ENCODE peak calls at places on chromosomes 4 and X, in four cellular contexts. D, X, Y and J are unnamed samples.

GRCh38 chr4:151866266-151866918 is 105.6 kb upstream of the GATB start:
- DNase-seq in D (no peak), X (no peak), Y (no peak), J (no peak)

GRCh38 chrX:69165116-69165651 is at the start of gene PJA1:
- DNase-seq in D (peak), X (no peak), Y (peak), J (peak)

GRCh38 chrX:109936114-109936513 is 66.8 kb upstream of the TMEM164 start:
- DNase-seq in D (no peak), X (no peak), Y (no peak), J (no peak)

GRCh38 chrX:108199691-108200090 is 108.1 kb downstream of the ATG4A start:
- DNase-seq in D (peak), X (no peak), Y (peak), J (no peak)

GRCh38 chrX:56429581-56429980 is 133.8 kb upstream of the UBQLN2 start:
- DNase-seq in D (no peak), X (no peak), Y (no peak), J (no peak)

GRCh38 chr4:21198683-21199082 is 498.4 kb downstream of the PACRGL start:
- DNase-seq in D (peak), X (no peak), Y (no peak), J (no peak)

GRCh38 chr4:139247241-139247640 is 32.8 kb downstream of the MGARP start:
- DNase-seq in D (no peak), X (no peak), Y (no peak), J (no peak)

GRCh38 chr4:81519856-81520255 is 48.1 kb upstream of the RASGEF1B start:
- DNase-seq in D (no peak), X (no peak), Y (no peak), J (no peak)

GRCh38 chr4:73446336-73446938 is 10.4 kb downstream of the AFP start:
- DNase-seq in D (peak), X (no peak), Y (peak), J (peak)

GRCh38 chr4:173448103-173448502 is 49.2 kb upstream of the SCRG1 start:
- DNase-seq in D (no peak), X (no peak), Y (peak), J (no peak)

GRCh38 chr4:156673483-156673882 is 298.1 kb downstream of the PDGFC start:
- DNase-seq in D (no peak), X (no peak), Y (no peak), J (no peak)

GRCh38 chr4:25842229-25842840 is 20.5 kb downstream of the SEL1L3 start:
- DNase-seq in D (no peak), X (peak), Y (no peak), J (no peak)

GRCh38 chr4:41334182-41334581 is 77.5 kb downstream of the UCHL1 start:
- DNase-seq in D (no peak), X (no peak), Y (no peak), J (no peak)

GRCh38 chr4:115343171-115343570 is 229.8 kb upstream of the NDST4 start:
- DNase-seq in D (no peak), X (no peak), Y (no peak), J (no peak)

GRCh38 chr4:155047755-155048154 is 160.7 kb upstream of the NPY2R start:
- DNase-seq in D (no peak), X (no peak), Y (no peak), J (no peak)

GRCh38 chrX:119728487-119728886 is 29.9 kb upstream of the SOWAHD start:
- DNase-seq in D (peak), X (no peak), Y (no peak), J (no peak)

GRCh38 chrX:132092439-132093065 is 35.3 kb downstream of the FRMD7 start:
- DNase-seq in D (peak), X (peak), Y (peak), J (peak)

GRCh38 chr4:128958194-128958593 is 135.1 kb downstream of the SCLT1 start:
- DNase-seq in D (peak), X (no peak), Y (no peak), J (no peak)

GRCh38 chr4:42397256-42397634 is at the start of gene SHISA3:
- DNase-seq in D (no peak), X (no peak), Y (peak), J (peak)

GRCh38 chrX:131675596-131676194 is 131.8 kb downstream of the OR13H1 start:
- DNase-seq in D (peak), X (no peak), Y (peak), J (peak)

GRCh38 chr4:64330143-64330542 is 79.1 kb downstream of the TECRL start:
- DNase-seq in D (no peak), X (no peak), Y (no peak), J (no peak)

GRCh38 chr4:124018383-124019317 is 622.1 kb downstream of the SPRY1 start:
- DNase-seq in D (peak), X (peak), Y (peak), J (peak)

GRCh38 chrX:135424469-135424868 is 2.7 kb downstream of the SMIM10L2A start:
- DNase-seq in D (no peak), X (no peak), Y (no peak), J (no peak)

GRCh38 chrX:150715180-150715579 is 22.0 kb downstream of the MTMR1 start:
- DNase-seq in D (no peak), X (no peak), Y (no peak), J (no peak)

GRCh38 chr4:138975225-138975624 is 40.4 kb upstream of the NOCT start:
- DNase-seq in D (no peak), X (no peak), Y (no peak), J (no peak)

GRCh38 chr4:135371137-135371536 is 1169.5 kb upstream of the PABPC4L start:
- DNase-seq in D (peak), X (no peak), Y (peak), J (no peak)

GRCh38 chr4:76764251-76764650 is 133.7 kb downstream of the SOWAHB start:
- DNase-seq in D (no peak), X (no peak), Y (no peak), J (no peak)

GRCh38 chr4:12137556-12137955 is 708.9 kb upstream of the HS3ST1 start:
- DNase-seq in D (no peak), X (no peak), Y (no peak), J (no peak)

DNA sequence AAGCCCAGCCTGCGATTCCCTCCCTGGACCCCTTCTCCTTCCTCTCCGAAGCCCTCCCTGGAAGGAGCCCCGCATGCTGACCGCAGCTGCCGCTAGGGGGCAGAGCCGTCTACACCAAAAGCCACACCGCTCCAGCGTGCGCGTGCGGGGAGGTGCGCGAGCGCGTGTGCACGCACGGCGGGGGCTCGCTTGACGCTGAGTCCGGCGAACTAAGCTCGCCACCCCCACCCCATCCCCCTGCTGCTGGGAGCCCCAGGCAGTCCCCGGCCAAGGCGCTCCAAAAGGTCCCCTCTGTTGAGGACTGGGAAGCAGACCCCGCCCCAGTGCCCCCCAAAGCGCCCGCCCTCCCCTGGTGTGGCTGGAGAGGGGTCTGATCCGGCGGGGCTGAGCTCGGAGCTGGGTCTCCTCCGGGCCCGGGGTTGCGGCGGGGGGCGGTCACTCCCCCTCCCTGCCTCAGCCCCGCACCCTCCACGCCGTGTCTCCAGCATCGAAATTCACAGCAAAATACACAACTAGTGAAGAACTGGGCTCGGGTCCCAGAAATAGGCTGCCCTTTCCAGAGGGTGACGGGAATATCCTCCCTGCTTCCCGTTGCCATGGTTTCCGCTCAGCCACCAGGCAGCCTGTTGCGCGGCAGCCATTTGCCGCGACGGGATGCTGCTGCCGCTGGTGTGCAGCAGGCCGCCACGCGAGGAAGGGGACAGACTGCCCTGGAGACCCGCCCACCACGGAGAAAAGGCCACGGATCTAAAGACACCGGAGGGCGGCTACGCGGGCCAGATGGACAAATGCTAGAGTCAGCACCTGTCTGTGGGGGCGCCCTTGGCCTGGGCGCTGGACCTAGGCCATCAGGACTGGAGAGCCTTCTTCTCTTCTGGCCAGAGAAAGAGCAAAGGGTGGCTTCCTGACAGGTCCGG is 11.2 kb upstream of the CCNQ start:
- DNase-seq in D (peak), X (no peak), Y (peak), J (peak)
- TF ChIP-seq TAF1 in D (no peak), X (no peak), Y (no peak), J (no peak)

DNA sequence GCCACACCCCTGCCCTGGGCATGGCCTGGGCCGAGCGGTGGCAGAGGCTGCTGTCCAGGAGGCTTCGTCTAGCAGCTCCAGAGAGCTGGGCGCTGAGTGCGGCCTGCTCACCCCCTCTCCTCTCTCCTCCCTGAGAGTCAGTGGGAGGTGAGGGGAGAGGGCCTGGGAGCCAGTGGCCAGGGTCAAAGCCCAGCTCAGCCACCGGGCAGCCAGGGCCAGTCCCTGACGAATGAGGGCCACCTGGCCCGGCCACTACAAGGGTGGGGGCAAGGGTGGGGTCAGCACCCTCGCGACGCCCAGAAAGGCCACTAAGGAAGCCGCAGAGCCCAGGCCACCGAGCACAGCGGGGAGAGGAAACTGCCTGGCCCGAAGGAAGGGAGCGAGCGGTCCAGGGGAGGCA is 131.7 kb downstream of the FAM53A start:
- DNase-seq in D (no peak), X (no peak), Y (no peak), J (no peak)
- TF ChIP-seq POLR2AphosphoS5 in D (no peak), X (no peak), Y (no peak), J (no peak)

GRCh38 chr4:1242506-1243450 is 6.2 kb downstream of the CTBP1 start:
- DNase-seq in D (no peak), X (no peak), Y (peak), J (no peak)

GRCh38 chr4:1243451-1244080 is 5.4 kb downstream of the CTBP1 start:
- DNase-seq in D (no peak), X (no peak), Y (peak), J (no peak)

GRCh38 chr4:1240721-1241465 is 8.0 kb downstream of the CTBP1 start:
- DNase-seq in D (no peak), X (no peak), Y (peak), J (peak)

GRCh38 chr4:1241466-1241935 is 7.4 kb downstream of the CTBP1 start:
- DNase-seq in D (no peak), X (no peak), Y (peak), J (peak)

DNA sequence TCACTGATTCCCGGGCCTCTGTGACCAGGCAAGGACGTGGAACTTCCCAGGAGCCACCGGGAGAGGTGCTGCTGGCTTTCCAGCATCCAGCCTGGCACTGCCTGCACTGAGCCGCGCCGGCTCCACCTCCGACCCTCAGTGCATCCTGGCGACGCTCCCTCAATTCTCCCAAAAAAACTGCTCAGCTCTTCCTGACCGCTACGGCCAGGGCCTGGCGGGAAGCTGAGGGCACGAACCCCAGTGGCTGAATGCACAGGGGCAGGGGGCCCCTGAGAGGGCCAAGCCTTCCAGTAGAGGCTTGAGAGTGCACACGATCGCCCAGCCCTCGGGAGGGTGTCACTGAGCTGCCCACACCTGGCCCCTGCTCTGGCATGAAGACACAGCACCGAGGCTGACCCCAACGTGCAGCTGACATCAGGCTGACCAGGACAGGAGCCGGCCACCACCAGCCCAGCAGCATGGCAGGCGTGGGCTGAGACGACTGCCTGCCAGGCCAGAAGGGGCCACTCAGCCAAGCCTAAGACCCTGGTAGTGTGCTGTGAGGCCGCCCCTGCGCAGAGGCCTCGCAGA is 6.9 kb downstream of the CTBP1 start:
- DNase-seq in D (no peak), X (no peak), Y (peak), J (peak)
- TF ChIP-seq TAF1 in D (no peak), X (no peak), Y (no peak), J (no peak)

DNA sequence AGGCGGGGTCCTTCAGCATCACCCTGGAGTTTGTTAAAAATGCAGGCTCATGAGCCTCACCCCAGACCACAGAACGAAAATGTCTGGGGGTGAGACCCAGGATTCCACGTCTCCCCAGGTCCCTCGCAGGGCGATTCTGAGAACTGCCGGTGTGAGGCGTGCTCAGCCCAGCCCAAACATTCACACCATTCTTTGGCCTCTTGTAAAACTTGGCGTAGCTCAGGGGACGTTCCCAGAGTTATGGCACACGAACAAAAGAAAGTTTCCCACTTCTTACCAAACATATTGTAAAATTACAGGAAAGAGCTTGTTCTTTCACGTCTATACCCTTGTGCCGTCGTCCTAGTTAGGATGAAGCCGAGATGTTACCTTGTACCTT is 12.9 kb downstream of the CD99 start:
- DNase-seq in D (no peak), X (no peak), Y (no peak), J (no peak)
- TF ChIP-seq POLR2AphosphoS5 in D (no peak), X (no peak), Y (no peak), J (no peak)

DNA sequence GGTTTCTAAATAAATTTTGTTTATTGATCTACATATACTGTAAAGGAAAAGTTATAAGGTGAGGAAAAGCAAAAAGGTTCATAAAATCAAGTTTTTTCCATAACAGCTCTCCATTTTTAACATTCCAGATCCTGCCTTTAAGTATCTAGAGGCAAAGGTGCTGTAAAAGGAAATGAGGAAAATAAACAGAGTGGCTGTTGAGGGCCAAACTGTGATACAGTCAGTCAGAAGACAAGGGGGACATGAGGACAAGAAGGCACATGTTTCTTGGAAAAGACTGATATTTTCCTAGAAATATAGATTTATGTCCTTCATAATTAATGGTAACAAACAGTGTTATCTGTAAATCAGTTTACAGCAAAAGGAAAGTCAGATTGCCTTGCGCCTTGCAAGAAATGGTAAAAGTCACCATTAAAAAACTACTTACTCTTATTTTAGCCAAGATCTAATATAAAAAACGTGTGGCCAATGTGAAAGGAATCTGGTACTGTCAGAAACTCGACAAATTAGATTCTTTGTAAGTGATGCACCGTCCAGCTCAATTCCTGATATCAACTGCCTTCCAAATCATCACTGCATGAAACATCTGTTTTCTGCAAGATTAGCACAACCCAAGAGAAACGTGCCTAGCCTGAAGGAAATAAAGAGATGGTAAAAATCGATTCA is 34.0 kb upstream of the VEGFD start:
- DNase-seq in D (no peak), X (no peak), Y (no peak), J (no peak)
- TF ChIP-seq TAF1 in D (no peak), X (no peak), Y (no peak), J (no peak)

DNA sequence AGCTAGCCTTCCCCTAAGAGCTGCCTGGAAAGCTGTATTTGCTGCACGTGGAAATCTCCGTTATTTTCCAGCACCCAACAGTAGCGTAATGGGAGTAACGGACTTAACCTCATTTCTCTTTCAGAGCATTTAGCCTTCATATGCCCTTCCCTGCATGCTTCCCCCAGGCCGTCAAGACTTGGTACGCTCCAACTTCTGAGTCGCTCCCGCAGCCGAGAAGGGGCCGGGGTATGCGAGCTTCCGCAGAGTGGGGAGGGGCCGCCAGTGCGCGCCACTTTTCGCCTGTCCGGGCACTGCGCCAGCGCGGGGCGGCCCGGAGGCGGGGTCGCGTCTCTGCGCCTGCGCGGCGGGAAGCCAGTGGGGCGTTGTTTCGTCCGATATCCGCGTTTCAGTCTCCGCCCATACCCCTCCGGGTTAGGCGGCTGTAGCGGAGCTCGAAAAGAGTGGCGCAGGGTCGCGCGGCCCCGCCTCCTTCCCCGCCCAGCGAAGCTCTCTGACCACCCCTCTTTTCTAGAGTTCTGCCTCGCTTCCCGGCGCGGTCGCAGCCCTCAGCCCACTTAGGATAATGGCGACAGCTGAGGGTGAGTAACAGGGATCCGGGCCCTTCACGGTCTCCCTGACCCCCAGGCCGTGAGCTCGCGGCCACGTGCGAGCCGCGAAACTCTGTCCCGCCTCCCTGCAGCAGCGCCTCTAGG is at the start of gene PAICS:
- DNase-seq in D (peak), X (peak), Y (peak), J (peak)
- TF ChIP-seq POLR2AphosphoS5 in D (peak), X (peak), Y (no peak), J (peak)

GRCh38 chr4:3397128-3397527 is 44.6 kb upstream of the HGFAC start:
- DNase-seq in D (no peak), X (no peak), Y (no peak), J (no peak)

GRCh38 chr4:3402409-3403103 is 39.2 kb upstream of the HGFAC start:
- DNase-seq in D (no peak), X (no peak), Y (no peak), J (no peak)

GRCh38 chr4:3396611-3397010 is 45.2 kb upstream of the HGFAC start:
- DNase-seq in D (no peak), X (no peak), Y (no peak), J (no peak)

GRCh38 chr4:3401436-3402171 is 40.2 kb upstream of the HGFAC start:
- DNase-seq in D (no peak), X (no peak), Y (no peak), J (no peak)

GRCh38 chr4:3399277-3400194 is 42.2 kb upstream of the HGFAC start:
- DNase-seq in D (peak), X (no peak), Y (peak), J (no peak)
- TF ChIP-seq TAF1 in D (no peak), X (no peak), Y (no peak), J (no peak)